ENCODE peak calls at places on chromosomes 1 and 21, in eight cellular contexts. Y is IMR-90; T is CD8-positive, alpha-beta T cell; M is effector memory CD4-positive, alpha-beta T cell; U is heart left ventricle; R is PC-3; G is A549; E is trophoblast cell. X is an unnamed sample. For H3K9me3, the result is how much of the 10 kb centered on the place peaks cover.

GRCh38 chr21:26655466-26655865 is 82.4 kb upstream of the CYYR1 start:
- DNase-seq in Y (no peak), T (no peak), M (no peak), U (no peak), R (no peak), G (no peak), E (no peak), X (no peak)

GRCh38 chr1:9269078-9269501 is 23.6 kb upstream of the SPSB1 start:
- DNase-seq in Y (no peak), T (no peak), M (no peak), U (no peak), R (peak), G (no peak), E (no peak), X (no peak)

GRCh38 chr1:93566227-93566626 is 115.4 kb downstream of the BCAR3 start:
- DNase-seq in Y (no peak), T (no peak), M (no peak), U (no peak), R (no peak), G (no peak), E (peak), X (no peak)

GRCh38 chr1:10399487-10399917 is 638 bp downstream of the PGD start:
- DNase-seq in Y (peak), T (no peak), M (no peak), U (peak), R (no peak), G (no peak), E (no peak), X (no peak)

GRCh38 chr21:32562915-32563314 is 22.4 kb downstream of the TCP10L start:
- DNase-seq in Y (no peak), T (no peak), M (no peak), U (no peak), R (no peak), G (no peak), E (no peak), X (no peak)

GRCh38 chr1:191895462-191896058 is 262.7 kb upstream of the RGS18 start:
- DNase-seq in Y (no peak), T (no peak), M (no peak), U (no peak), R (no peak), G (no peak), E (no peak), X (no peak)

GRCh38 chr1:54081306-54082270 is 28.2 kb downstream of the TCEANC2 start:
- DNase-seq in Y (peak), T (peak), M (peak), U (peak), R (peak), G (peak), E (peak), X (peak)

GRCh38 chr1:110292327-110292741 is 46.8 kb upstream of the RBM15 start:
- DNase-seq in Y (peak), T (no peak), M (no peak), U (no peak), R (peak), G (peak), E (no peak), X (no peak)

GRCh38 chr1:197152662-197153061 is 6.2 kb upstream of the ASPM start:
- DNase-seq in Y (no peak), T (no peak), M (no peak), U (no peak), R (no peak), G (no peak), E (no peak), X (no peak)

GRCh38 chr1:226821719-226822085 is 48.7 kb upstream of the PSEN2 start:
- DNase-seq in Y (peak), T (no peak), M (no peak), U (no peak), R (no peak), G (no peak), E (no peak), X (no peak)

GRCh38 chr1:172902200-172902599 is 148.5 kb downstream of the TNFSF18 start:
- DNase-seq in Y (no peak), T (no peak), M (no peak), U (no peak), R (no peak), G (no peak), E (no peak), X (no peak)

GRCh38 chr1:231544943-231545592 is 16.6 kb downstream of the TSNAX start:
- DNase-seq in Y (no peak), T (no peak), M (no peak), U (no peak), R (no peak), G (no peak), E (no peak), X (no peak)

GRCh38 chr1:233965856-233966255 is 61.4 kb downstream of the SLC35F3 start:
- DNase-seq in Y (no peak), T (no peak), M (no peak), U (no peak), R (no peak), G (no peak), E (no peak), X (no peak)

GRCh38 chr1:186304982-186305949 is 69.8 kb downstream of the TPR start:
- DNase-seq in Y (peak), T (no peak), M (no peak), U (no peak), R (peak), G (peak), E (peak), X (no peak)

GRCh38 chr1:62233926-62234450 is 39.3 kb downstream of the L1TD1 start:
- DNase-seq in Y (no peak), T (no peak), M (no peak), U (no peak), R (no peak), G (no peak), E (no peak), X (no peak)

GRCh38 chr1:211735208-211736170 is 60.1 kb upstream of the NEK2 start:
- DNase-seq in Y (peak), T (no peak), M (no peak), U (no peak), R (peak), G (peak), E (peak), X (no peak)

GRCh38 chr1:111542187-111542586 is 38.8 kb upstream of the ADORA3 start:
- DNase-seq in Y (no peak), T (no peak), M (no peak), U (no peak), R (no peak), G (no peak), E (no peak), X (no peak)

GRCh38 chr1:113488576-113489177 is 98.4 kb downstream of the MAGI3 start:
- DNase-seq in Y (no peak), T (no peak), M (no peak), U (no peak), R (peak), G (no peak), E (no peak), X (no peak)

GRCh38 chr1:34266127-34266951 is 89.6 kb downstream of the C1orf94 start:
- DNase-seq in Y (no peak), T (no peak), M (no peak), U (no peak), R (no peak), G (no peak), E (no peak), X (no peak)

GRCh38 chr21:37525810-37526209 is 159.2 kb downstream of the DYRK1A start:
- DNase-seq in Y (peak), T (no peak), M (no peak), U (no peak), R (no peak), G (no peak), E (no peak), X (no peak)

GRCh38 chr1:157030728-157031127 is 14.8 kb downstream of the ARHGEF11 start:
- DNase-seq in Y (no peak), T (no peak), M (no peak), U (no peak), R (no peak), G (no peak), E (no peak), X (no peak)

GRCh38 chr1:56453016-56453721 is 126.2 kb downstream of the PLPP3 start:
- DNase-seq in Y (no peak), T (no peak), M (no peak), U (peak), R (no peak), G (no peak), E (no peak), X (no peak)

GRCh38 chr1:17831619-17832018 is 76.5 kb downstream of the ACTL8 start:
- DNase-seq in Y (peak), T (no peak), M (no peak), U (peak), R (peak), G (no peak), E (peak), X (no peak)

GRCh38 chr1:7975212-7975865 is 13.8 kb downstream of the PARK7 start:
- DNase-seq in Y (peak), T (peak), M (peak), U (peak), R (peak), G (peak), E (peak), X (no peak)

GRCh38 chr1:239354211-239354610 is 32.2 kb upstream of the CHRM3 start:
- DNase-seq in Y (no peak), T (no peak), M (no peak), U (no peak), R (no peak), G (no peak), E (no peak), X (no peak)

GRCh38 chr1:147882535-147882934 is 20.1 kb upstream of the GJA8 start:
- DNase-seq in Y (no peak), T (no peak), M (no peak), U (no peak), R (peak), G (no peak), E (no peak), X (no peak)

GRCh38 chr21:33685613-33686197 is 43.4 kb downstream of the ITSN1 start:
- DNase-seq in Y (peak), T (no peak), M (no peak), U (no peak), R (peak), G (no peak), E (no peak), X (no peak)

GRCh38 chr21:39097335-39097861 is 85.9 kb downstream of the PSMG1 start:
- DNase-seq in Y (no peak), T (no peak), M (no peak), U (no peak), R (no peak), G (no peak), E (no peak), X (no peak)

GRCh38 chr1:56929492-56929891 is 36.3 kb downstream of the C8B start:
- DNase-seq in Y (no peak), T (no peak), M (no peak), U (no peak), R (no peak), G (no peak), E (no peak), X (no peak)

GRCh38 chr1:156251527-156251926 is 3.7 kb upstream of the PAQR6 start:
- DNase-seq in Y (no peak), T (no peak), M (no peak), U (peak), R (no peak), G (no peak), E (no peak), X (no peak)

GRCh38 chr1:77126309-77126708 is 92.9 kb downstream of the PIGK start:
- DNase-seq in Y (peak), T (peak), M (no peak), U (no peak), R (peak), G (no peak), E (peak), X (no peak)

GRCh38 chr1:77797991-77798390 is 18.5 kb downstream of the MIGA1 start:
- DNase-seq in Y (peak), T (no peak), M (no peak), U (no peak), R (no peak), G (no peak), E (no peak), X (no peak)

GRCh38 chr21:31873696-31874599 is 1.1 kb downstream of the HUNK start:
- DNase-seq in Y (peak), T (no peak), M (no peak), U (peak), R (peak), G (peak), E (no peak), X (peak)

GRCh38 chr1:36771678-36772284 is 262.5 kb downstream of the GRIK3 start:
- DNase-seq in Y (no peak), T (no peak), M (no peak), U (no peak), R (no peak), G (no peak), E (no peak), X (no peak)

DNA sequence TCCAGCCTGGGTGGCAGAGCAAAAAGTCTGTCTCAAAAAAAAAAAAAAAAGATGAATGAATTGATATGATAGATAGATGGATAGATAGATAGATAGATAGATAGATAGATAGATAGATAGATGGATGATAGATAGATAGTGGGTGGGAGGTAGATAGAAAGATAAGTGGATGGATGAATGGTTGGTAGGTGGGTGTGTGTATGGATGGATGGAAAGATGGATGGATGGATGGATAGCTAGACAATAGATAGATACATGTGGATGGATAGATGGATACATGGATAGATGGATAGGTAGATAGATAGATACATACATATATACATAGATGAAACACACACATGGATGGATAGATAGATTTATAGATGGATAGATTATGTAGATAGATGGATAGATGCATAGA is 28.5 kb downstream of the TRPM2 start:
- DNase-seq in Y (no peak), T (no peak), M (no peak), U (no peak), R (no peak), G (no peak), E (no peak), X (no peak)
- H3K9me3 ChIP-seq in Y (under half), T (under half), M (under half), U (under half), R (under half), G (under half), E (under half), X (under half)

GRCh38 chr1:247056071-247056470 is 22.5 kb downstream of the ZNF670 start:
- DNase-seq in Y (no peak), T (no peak), M (no peak), U (no peak), R (no peak), G (no peak), E (no peak), X (no peak)
- H3K9me3 ChIP-seq in Y (under half), T (under half), M (under half), U (under half), R (half or more), G (half or more), E (under half), X (under half)

GRCh38 chr1:69492286-69492685 is 75.4 kb upstream of the LRRC7 start:
- DNase-seq in Y (no peak), T (no peak), M (no peak), U (no peak), R (no peak), G (no peak), E (no peak), X (no peak)
- H3K9me3 ChIP-seq in Y (under half), T (under half), M (under half), U (under half), R (under half), G (under half), E (under half), X (under half)

GRCh38 chr1:228299901-228300300 is 92.1 kb downstream of the OBSCN start:
- DNase-seq in Y (no peak), T (no peak), M (no peak), U (peak), R (no peak), G (no peak), E (no peak), X (no peak)

GRCh38 chr1:228297822-228298221 is 90.0 kb downstream of the OBSCN start:
- DNase-seq in Y (no peak), T (no peak), M (no peak), U (no peak), R (no peak), G (no peak), E (no peak), X (no peak)

GRCh38 chr1:228297242-228297641 is 89.4 kb downstream of the OBSCN start:
- DNase-seq in Y (no peak), T (no peak), M (no peak), U (no peak), R (no peak), G (no peak), E (no peak), X (no peak)

GRCh38 chr1:228298471-228298870 is 90.6 kb downstream of the OBSCN start:
- DNase-seq in Y (no peak), T (no peak), M (no peak), U (no peak), R (no peak), G (no peak), E (no peak), X (no peak)

GRCh38 chr1:228299211-228299610 is 91.4 kb downstream of the OBSCN start:
- DNase-seq in Y (no peak), T (no peak), M (no peak), U (no peak), R (no peak), G (no peak), E (no peak), X (no peak)
- H3K9me3 ChIP-seq in Y (under half), T (under half), M (under half), U (under half), R (under half), G (under half), E (under half), X (under half)

GRCh38 chr1:246978785-246979184 is 29.1 kb downstream of the ZNF695 start:
- DNase-seq in Y (no peak), T (no peak), M (no peak), U (no peak), R (no peak), G (no peak), E (no peak), X (no peak)

GRCh38 chr1:246978281-246978680 is 29.6 kb downstream of the ZNF695 start:
- DNase-seq in Y (no peak), T (no peak), M (no peak), U (no peak), R (no peak), G (no peak), E (no peak), X (no peak)
- H3K9me3 ChIP-seq in Y (under half), T (under half), M (under half), U (under half), R (half or more), G (half or more), E (under half), X (under half)

DNA sequence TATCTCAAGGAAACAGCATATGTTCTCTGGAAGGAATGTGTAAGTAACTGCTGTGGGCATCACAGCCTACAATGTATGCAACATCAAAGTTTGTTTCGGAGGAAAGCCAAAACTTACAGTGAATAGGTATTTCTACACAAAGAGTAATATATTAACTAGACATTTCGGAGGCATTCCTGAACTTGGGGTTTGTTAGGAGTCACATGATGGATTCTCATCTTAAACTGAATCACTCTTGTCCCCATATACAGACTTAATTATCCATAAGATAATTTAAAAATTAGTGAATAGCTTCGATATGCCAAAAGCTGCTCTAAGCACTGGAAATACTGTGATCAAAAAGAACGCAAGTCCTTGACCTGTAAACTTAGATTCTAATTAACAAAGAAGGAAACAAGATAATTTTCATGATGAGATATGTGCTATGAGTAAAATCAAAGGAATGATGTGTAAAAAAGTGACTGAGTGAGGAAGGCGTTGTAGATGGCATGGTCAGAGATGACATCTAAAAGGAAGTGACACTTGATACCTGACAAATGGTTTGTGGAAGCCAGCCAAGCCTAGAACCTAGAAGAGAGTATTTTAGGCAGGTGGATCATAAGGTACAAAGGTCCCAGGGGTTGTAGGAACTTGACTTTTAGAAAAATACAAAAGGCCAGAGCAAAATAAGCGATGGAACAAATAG is 273.1 kb downstream of the MRPL39 start:
- DNase-seq in Y (no peak), T (no peak), M (no peak), U (no peak), R (peak), G (no peak), E (no peak), X (no peak)
- H3K9me3 ChIP-seq in Y (under half), T (under half), M (under half), U (under half), R (under half), G (under half), E (under half), X (under half)

GRCh38 chr21:9758141-9758540 is 763.2 kb upstream of the TPTE start:
- DNase-seq in Y (no peak), T (no peak), M (no peak), U (no peak), R (no peak), G (no peak), E (no peak), X (no peak)
- H3K9me3 ChIP-seq in Y (under half), T (under half), M (under half), U (under half), R (half or more), G (under half), E (under half), X (under half)

DNA sequence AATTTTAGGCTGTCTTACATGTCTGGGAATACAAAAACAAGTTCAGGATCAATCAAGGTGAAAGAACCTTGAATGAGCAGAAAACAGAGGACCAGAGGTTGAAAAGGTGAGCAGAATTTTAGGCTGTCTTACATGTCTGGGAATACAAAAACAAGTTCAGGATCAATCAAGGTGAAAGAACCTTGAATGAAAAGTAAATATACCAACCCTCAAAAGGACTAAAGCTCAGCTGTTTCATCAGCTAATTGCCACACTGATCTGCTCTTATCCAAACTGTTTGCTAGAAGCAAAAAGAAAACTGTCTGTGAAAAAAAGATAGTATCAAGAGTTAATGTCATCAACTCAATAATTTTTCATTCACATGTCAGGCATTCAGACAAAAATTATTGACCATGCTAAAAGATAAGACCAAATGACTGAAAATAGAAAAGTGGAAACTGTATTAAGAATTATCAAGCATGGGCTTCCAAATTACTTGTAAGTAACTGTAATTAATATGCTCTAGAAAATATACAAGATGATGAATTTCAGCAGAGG is 69.2 kb downstream of the LTN1 start:
- DNase-seq in Y (no peak), T (no peak), M (no peak), U (no peak), R (no peak), G (no peak), E (no peak), X (no peak)
- H3K9me3 ChIP-seq in Y (under half), T (under half), M (under half), U (under half), R (under half), G (under half), E (under half), X (under half)

GRCh38 chr21:44583800-44584147 is 3.4 kb upstream of the KRTAP10-5 start:
- DNase-seq in Y (no peak), T (no peak), M (no peak), U (no peak), R (peak), G (no peak), E (no peak), X (no peak)

GRCh38 chr21:44582980-44583799 is 2.8 kb upstream of the KRTAP10-5 start:
- DNase-seq in Y (no peak), T (no peak), M (no peak), U (no peak), R (peak), G (no peak), E (no peak), X (no peak)

GRCh38 chr21:44579833-44580144 is 615 bp downstream of the KRTAP10-5 start:
- DNase-seq in Y (no peak), T (no peak), M (no peak), U (no peak), R (no peak), G (no peak), E (no peak), X (no peak)

GRCh38 chr21:44581158-44581557 is 754 bp upstream of the KRTAP10-5 start:
- DNase-seq in Y (no peak), T (no peak), M (no peak), U (no peak), R (no peak), G (no peak), E (no peak), X (no peak)

GRCh38 chr21:44582055-44582454 is 1.7 kb upstream of the KRTAP10-5 start:
- DNase-seq in Y (no peak), T (no peak), M (no peak), U (no peak), R (no peak), G (no peak), E (no peak), X (no peak)
- H3K9me3 ChIP-seq in Y (under half), T (under half), M (under half), U (under half), R (under half), G (under half), E (under half), X (under half)

X was measured in T-helper 17 cell.